ENCODE peak calls at places on chromosomes 7 and 10, in six cellular contexts. One of them, this sample, is unnamed. For H3K4me1, the result is how much of the 10 kb centered on the place peaks cover.

GRCh38 chr7:128347573-128348147 is 4.0 kb upstream of the RBM28 start:
- DNase-seq in thoracic aorta: no peak
- DNase-seq in astrocyte: no peak
- DNase-seq in A549: peak
- DNase-seq in body of pancreas: peak
- DNase-seq in CD8-positive, alpha-beta T cell: peak
- DNase-seq in this sample: peak

GRCh38 chr10:127090135-127090534 is 106.3 kb downstream of the INSYN2A start:
- DNase-seq in thoracic aorta: no peak
- DNase-seq in astrocyte: no peak
- DNase-seq in A549: no peak
- DNase-seq in body of pancreas: peak
- DNase-seq in CD8-positive, alpha-beta T cell: no peak
- DNase-seq in this sample: no peak

GRCh38 chr10:5071411-5072198 is 22.6 kb upstream of the AKR1C3 start:
- DNase-seq in thoracic aorta: peak
- DNase-seq in astrocyte: peak
- DNase-seq in A549: peak
- DNase-seq in body of pancreas: peak
- DNase-seq in CD8-positive, alpha-beta T cell: no peak
- DNase-seq in this sample: peak

GRCh38 chr7:42692609-42693008 is 219.3 kb downstream of the C7orf25 start:
- DNase-seq in thoracic aorta: no peak
- DNase-seq in astrocyte: peak
- DNase-seq in A549: no peak
- DNase-seq in body of pancreas: no peak
- DNase-seq in CD8-positive, alpha-beta T cell: no peak
- DNase-seq in this sample: no peak

GRCh38 chr10:34124522-34125035 is 690.5 kb downstream of the PARD3 start:
- DNase-seq in thoracic aorta: no peak
- DNase-seq in astrocyte: peak
- DNase-seq in A549: peak
- DNase-seq in body of pancreas: peak
- DNase-seq in CD8-positive, alpha-beta T cell: no peak
- DNase-seq in this sample: no peak

GRCh38 chr7:33054261-33054964 is 8.2 kb downstream of the NT5C3A start:
- DNase-seq in thoracic aorta: no peak
- DNase-seq in astrocyte: peak
- DNase-seq in A549: no peak
- DNase-seq in body of pancreas: no peak
- DNase-seq in CD8-positive, alpha-beta T cell: no peak
- DNase-seq in this sample: no peak

GRCh38 chr7:40922316-40922670 is 780.6 kb downstream of the INHBA start:
- DNase-seq in thoracic aorta: no peak
- DNase-seq in astrocyte: peak
- DNase-seq in A549: no peak
- DNase-seq in body of pancreas: no peak
- DNase-seq in CD8-positive, alpha-beta T cell: no peak
- DNase-seq in this sample: no peak

GRCh38 chr7:27166475-27167169 is 1.3 kb upstream of the HOXA9 start:
- DNase-seq in thoracic aorta: no peak
- DNase-seq in astrocyte: no peak
- DNase-seq in A549: no peak
- DNase-seq in body of pancreas: no peak
- DNase-seq in CD8-positive, alpha-beta T cell: no peak
- DNase-seq in this sample: no peak

GRCh38 chr10:96357038-96357620 is 1.7 kb downstream of the OPALIN start:
- DNase-seq in thoracic aorta: no peak
- DNase-seq in astrocyte: no peak
- DNase-seq in A549: no peak
- DNase-seq in body of pancreas: no peak
- DNase-seq in CD8-positive, alpha-beta T cell: no peak
- DNase-seq in this sample: no peak

GRCh38 chr7:95309951-95310350 is 14.4 kb downstream of the PON1 start:
- DNase-seq in thoracic aorta: no peak
- DNase-seq in astrocyte: no peak
- DNase-seq in A549: no peak
- DNase-seq in body of pancreas: no peak
- DNase-seq in CD8-positive, alpha-beta T cell: no peak
- DNase-seq in this sample: no peak

GRCh38 chr10:112333452-112333851 is 40.5 kb upstream of the ACSL5 start:
- DNase-seq in thoracic aorta: no peak
- DNase-seq in astrocyte: no peak
- DNase-seq in A549: no peak
- DNase-seq in body of pancreas: no peak
- DNase-seq in CD8-positive, alpha-beta T cell: no peak
- DNase-seq in this sample: no peak

GRCh38 chr7:83918142-83918541 is 269.2 kb upstream of the SEMA3E start:
- DNase-seq in thoracic aorta: no peak
- DNase-seq in astrocyte: no peak
- DNase-seq in A549: no peak
- DNase-seq in body of pancreas: no peak
- DNase-seq in CD8-positive, alpha-beta T cell: no peak
- DNase-seq in this sample: no peak

GRCh38 chr10:3455385-3456334 is 283.1 kb upstream of the PITRM1 start:
- DNase-seq in thoracic aorta: no peak
- DNase-seq in astrocyte: peak
- DNase-seq in A549: no peak
- DNase-seq in body of pancreas: no peak
- DNase-seq in CD8-positive, alpha-beta T cell: no peak
- DNase-seq in this sample: no peak

GRCh38 chr7:30838008-30838407 is 66.8 kb downstream of the MINDY4 start:
- DNase-seq in thoracic aorta: no peak
- DNase-seq in astrocyte: no peak
- DNase-seq in A549: no peak
- DNase-seq in body of pancreas: no peak
- DNase-seq in CD8-positive, alpha-beta T cell: no peak
- DNase-seq in this sample: no peak

GRCh38 chr7:94266278-94266677 is 128.4 kb upstream of the COL1A2 start:
- DNase-seq in thoracic aorta: no peak
- DNase-seq in astrocyte: peak
- DNase-seq in A549: peak
- DNase-seq in body of pancreas: peak
- DNase-seq in CD8-positive, alpha-beta T cell: no peak
- DNase-seq in this sample: no peak

GRCh38 chr10:4470231-4470840 is 355.7 kb upstream of the AKR1E2 start:
- DNase-seq in thoracic aorta: no peak
- DNase-seq in astrocyte: peak
- DNase-seq in A549: peak
- DNase-seq in body of pancreas: no peak
- DNase-seq in CD8-positive, alpha-beta T cell: no peak
- DNase-seq in this sample: no peak

GRCh38 chr7:76357379-76358052 is 1.3 kb downstream of the YWHAG start:
- DNase-seq in thoracic aorta: no peak
- DNase-seq in astrocyte: no peak
- DNase-seq in A549: no peak
- DNase-seq in body of pancreas: no peak
- DNase-seq in CD8-positive, alpha-beta T cell: no peak
- DNase-seq in this sample: no peak

GRCh38 chr10:122461367-122461728 is at the start of gene HTRA1:
- DNase-seq in thoracic aorta: no peak
- DNase-seq in astrocyte: no peak
- DNase-seq in A549: peak
- DNase-seq in body of pancreas: peak
- DNase-seq in CD8-positive, alpha-beta T cell: no peak
- DNase-seq in this sample: peak

GRCh38 chr7:121603886-121604285 is 207.8 kb upstream of the FAM3C start:
- DNase-seq in thoracic aorta: no peak
- DNase-seq in astrocyte: no peak
- DNase-seq in A549: no peak
- DNase-seq in body of pancreas: no peak
- DNase-seq in CD8-positive, alpha-beta T cell: no peak
- DNase-seq in this sample: no peak

GRCh38 chr10:30176182-30176581 is 116.8 kb upstream of the JCAD start:
- DNase-seq in thoracic aorta: no peak
- DNase-seq in astrocyte: peak
- DNase-seq in A549: no peak
- DNase-seq in body of pancreas: no peak
- DNase-seq in CD8-positive, alpha-beta T cell: no peak
- DNase-seq in this sample: no peak

GRCh38 chr7:4209966-4210365 is 472.1 kb upstream of the FOXK1 start:
- DNase-seq in thoracic aorta: no peak
- DNase-seq in astrocyte: no peak
- DNase-seq in A549: no peak
- DNase-seq in body of pancreas: no peak
- DNase-seq in CD8-positive, alpha-beta T cell: no peak
- DNase-seq in this sample: no peak

GRCh38 chr7:106521115-106521514 is 139.8 kb downstream of the CCDC71L start:
- DNase-seq in thoracic aorta: no peak
- DNase-seq in astrocyte: no peak
- DNase-seq in A549: no peak
- DNase-seq in body of pancreas: no peak
- DNase-seq in CD8-positive, alpha-beta T cell: no peak
- DNase-seq in this sample: no peak

GRCh38 chr7:18570890-18571478 is 75.4 kb downstream of the HDAC9 start:
- DNase-seq in thoracic aorta: no peak
- DNase-seq in astrocyte: peak
- DNase-seq in A549: peak
- DNase-seq in body of pancreas: no peak
- DNase-seq in CD8-positive, alpha-beta T cell: no peak
- DNase-seq in this sample: no peak

GRCh38 chr7:132654150-132654549 is 77.9 kb upstream of the PLXNA4 start:
- DNase-seq in thoracic aorta: no peak
- DNase-seq in astrocyte: no peak
- DNase-seq in A549: peak
- DNase-seq in body of pancreas: no peak
- DNase-seq in CD8-positive, alpha-beta T cell: no peak
- DNase-seq in this sample: no peak
- TF ChIP-seq CTCF in thoracic aorta: no peak
- TF ChIP-seq CTCF in astrocyte: peak
- TF ChIP-seq CTCF in A549: no peak
- TF ChIP-seq CTCF in body of pancreas: no peak
- TF ChIP-seq CTCF in CD8-positive, alpha-beta T cell: no peak
- TF ChIP-seq CTCF in this sample: no peak

DNA sequence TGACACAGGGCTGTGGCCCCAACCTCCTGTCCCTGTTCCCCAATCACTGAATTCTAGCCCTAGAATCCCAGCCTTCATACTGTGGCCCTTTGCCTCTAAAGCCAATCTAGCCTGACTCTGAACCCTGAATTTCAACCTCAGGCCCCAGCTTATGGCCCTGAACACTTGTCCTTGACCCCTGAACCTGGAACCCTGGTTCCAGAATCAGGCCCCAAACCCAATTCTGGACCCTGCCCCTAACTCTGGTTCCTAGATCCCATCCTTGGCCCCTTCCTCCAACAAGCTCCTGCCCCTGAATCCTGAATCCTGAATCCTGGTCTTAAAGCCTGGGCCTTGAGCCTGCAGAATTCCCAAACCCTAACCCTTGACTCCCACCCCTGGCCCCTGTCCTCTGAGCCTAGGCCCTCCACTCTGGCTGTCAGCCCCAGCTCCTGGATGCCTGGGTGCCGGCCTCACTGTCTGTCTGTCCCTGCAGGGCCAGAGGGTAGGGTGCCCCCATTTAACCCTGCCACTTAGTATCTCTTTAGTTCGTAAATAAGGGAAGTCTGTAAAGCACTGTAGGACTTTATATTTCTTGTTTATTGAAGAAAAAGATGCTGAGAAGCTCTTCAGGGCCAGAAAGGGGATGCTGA is 1.3 kb downstream of the INPP5A start:
- DNase-seq in thoracic aorta: no peak
- DNase-seq in astrocyte: no peak
- DNase-seq in A549: no peak
- DNase-seq in body of pancreas: peak
- DNase-seq in CD8-positive, alpha-beta T cell: no peak
- DNase-seq in this sample: no peak
- H3K4me1 ChIP-seq in thoracic aorta: half or more
- H3K4me1 ChIP-seq in astrocyte: half or more
- H3K4me1 ChIP-seq in A549: under half
- H3K4me1 ChIP-seq in body of pancreas: half or more
- H3K4me1 ChIP-seq in CD8-positive, alpha-beta T cell: half or more
- H3K4me1 ChIP-seq in this sample: half or more

GRCh38 chr10:117532451-117533107 is 10.0 kb upstream of the EMX2 start:
- DNase-seq in thoracic aorta: no peak
- DNase-seq in astrocyte: no peak
- DNase-seq in A549: no peak
- DNase-seq in body of pancreas: no peak
- DNase-seq in CD8-positive, alpha-beta T cell: no peak
- DNase-seq in this sample: no peak
- H3K4me3 ChIP-seq in thoracic aorta: no peak
- H3K4me3 ChIP-seq in astrocyte: no peak
- H3K4me3 ChIP-seq in A549: no peak
- H3K4me3 ChIP-seq in body of pancreas: no peak
- H3K4me3 ChIP-seq in CD8-positive, alpha-beta T cell: no peak
- H3K4me3 ChIP-seq in this sample: no peak

GRCh38 chr10:101225846-101226361 is 3.4 kb downstream of the LBX1 start:
- DNase-seq in thoracic aorta: no peak
- DNase-seq in astrocyte: no peak
- DNase-seq in A549: no peak
- DNase-seq in body of pancreas: no peak
- DNase-seq in CD8-positive, alpha-beta T cell: no peak
- DNase-seq in this sample: no peak

GRCh38 chr10:101226506-101226887 is 2.8 kb downstream of the LBX1 start:
- DNase-seq in thoracic aorta: no peak
- DNase-seq in astrocyte: no peak
- DNase-seq in A549: no peak
- DNase-seq in body of pancreas: no peak
- DNase-seq in CD8-positive, alpha-beta T cell: no peak
- DNase-seq in this sample: no peak

GRCh38 chr10:101224060-101224909 is 5.0 kb downstream of the LBX1 start:
- DNase-seq in thoracic aorta: no peak
- DNase-seq in astrocyte: no peak
- DNase-seq in A549: no peak
- DNase-seq in body of pancreas: no peak
- DNase-seq in CD8-positive, alpha-beta T cell: no peak
- DNase-seq in this sample: no peak

GRCh38 chr10:101223274-101224059 is 5.8 kb downstream of the LBX1 start:
- DNase-seq in thoracic aorta: no peak
- DNase-seq in astrocyte: no peak
- DNase-seq in A549: no peak
- DNase-seq in body of pancreas: no peak
- DNase-seq in CD8-positive, alpha-beta T cell: no peak
- DNase-seq in this sample: no peak

DNA sequence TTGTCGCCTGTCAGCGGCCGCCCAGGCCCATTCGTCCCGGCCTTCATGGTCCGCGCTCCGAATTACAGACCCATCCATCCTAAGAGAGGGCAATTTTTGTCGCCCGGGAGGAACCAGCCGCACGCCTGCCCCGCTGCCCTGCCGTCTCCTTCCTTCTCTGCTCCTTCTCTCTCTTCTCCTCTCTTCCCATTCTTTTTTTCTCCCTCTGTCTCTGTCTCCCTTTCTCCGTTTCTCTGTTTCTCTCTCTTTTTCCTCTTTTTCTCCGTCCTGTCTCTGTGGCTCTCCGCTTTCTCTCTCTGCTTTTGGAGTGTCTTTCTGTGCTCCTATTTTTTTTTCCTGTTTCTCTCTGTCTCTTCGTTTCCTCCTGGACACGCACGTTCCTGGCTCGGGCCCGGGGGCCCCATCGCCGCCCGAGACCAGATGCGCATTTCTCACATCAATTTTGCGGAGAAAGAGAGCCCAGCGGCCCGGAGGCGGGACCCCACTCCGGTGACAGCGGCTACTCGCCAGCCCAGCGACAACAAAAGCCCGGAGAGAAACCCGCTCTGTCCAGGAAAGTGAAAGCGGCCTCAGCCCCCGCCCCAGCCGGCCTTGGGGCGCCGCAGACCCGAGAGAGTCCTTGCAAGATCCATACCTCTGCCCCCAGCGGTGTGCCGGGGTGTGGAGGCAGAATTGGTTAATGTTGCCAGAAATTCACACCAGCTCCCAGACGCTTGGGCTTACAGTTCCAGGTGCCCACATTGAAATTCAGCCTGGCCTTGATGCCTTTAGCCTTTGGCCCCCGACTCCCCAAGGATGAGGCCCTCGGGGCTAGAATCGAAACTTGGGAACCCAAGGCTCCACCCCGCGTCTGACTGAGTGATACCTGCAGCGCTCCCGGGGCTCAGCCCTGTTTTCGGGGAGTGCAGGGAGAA is 4.1 kb downstream of the LBX1 start:
- DNase-seq in thoracic aorta: no peak
- DNase-seq in astrocyte: no peak
- DNase-seq in A549: no peak
- DNase-seq in body of pancreas: no peak
- DNase-seq in CD8-positive, alpha-beta T cell: no peak
- DNase-seq in this sample: no peak
- TF ChIP-seq CTCF in thoracic aorta: no peak
- TF ChIP-seq CTCF in astrocyte: no peak
- TF ChIP-seq CTCF in A549: no peak
- TF ChIP-seq CTCF in body of pancreas: no peak
- TF ChIP-seq CTCF in CD8-positive, alpha-beta T cell: peak
- TF ChIP-seq CTCF in this sample: no peak